ENCODE peak calls at places on chromosomes 11 and 22, in ten cellular contexts. Y is NCI-H1092; T is AG10803; W is EL; C is B cell; F is lower lobe of right lung; Q is kidney tubule cell; H is activated naive CD4-positive, alpha-beta T cell treated with anti-CD3 and anti-CD28 coated beads for 36 hours; S is putamen; O is dorsolateral prefrontal cortex. M is an unnamed sample.

GRCh38 chr11:69297926-69298777 is 4.2 kb downstream of the MYEOV start:
- DNase-seq in Y (no peak), T (peak), W (peak), C (peak), F (peak), Q (peak), H (peak), S (peak), O (no peak), M (peak)

GRCh38 chr11:19735512-19735911 is 22.9 kb downstream of the NAV2 start:
- DNase-seq in Y (no peak), T (peak), W (peak), C (no peak), F (no peak), Q (no peak), H (no peak), S (peak), O (peak), M (no peak)

GRCh38 chr11:84962018-84962417 is 665.1 kb downstream of the DLG2 start:
- DNase-seq in Y (no peak), T (no peak), W (no peak), C (no peak), F (no peak), Q (no peak), H (no peak), S (no peak), O (no peak), M (no peak)

GRCh38 chr11:7019500-7020182 is 505 bp downstream of the ZNF214 start:
- DNase-seq in Y (no peak), T (no peak), W (peak), C (no peak), F (peak), Q (peak), H (no peak), S (peak), O (peak), M (no peak)

GRCh38 chr11:117385906-117386305 is 58.3 kb downstream of the CEP164 start:
- DNase-seq in Y (no peak), T (no peak), W (no peak), C (no peak), F (no peak), Q (no peak), H (no peak), S (no peak), O (no peak), M (no peak)

GRCh38 chr22:49305215-49305965 is 522.3 kb downstream of the BRD1 start:
- DNase-seq in Y (no peak), T (no peak), W (no peak), C (peak), F (peak), Q (peak), H (peak), S (peak), O (peak), M (peak)

GRCh38 chr11:73314121-73314948 is 6.3 kb downstream of the ARHGEF17 start:
- DNase-seq in Y (no peak), T (peak), W (peak), C (no peak), F (peak), Q (peak), H (no peak), S (peak), O (peak), M (no peak)

GRCh38 chr11:129946256-129946655 is 50.9 kb upstream of the NFRKB start:
- DNase-seq in Y (no peak), T (peak), W (no peak), C (no peak), F (no peak), Q (peak), H (no peak), S (no peak), O (no peak), M (no peak)

GRCh38 chr11:68481579-68482240 is 21.2 kb downstream of the PPP6R3 start:
- DNase-seq in Y (no peak), T (no peak), W (no peak), C (no peak), F (no peak), Q (no peak), H (no peak), S (no peak), O (no peak), M (no peak)

GRCh38 chr22:33440756-33441155 is 382.6 kb upstream of the SYN3 start:
- DNase-seq in Y (peak), T (peak), W (no peak), C (no peak), F (no peak), Q (no peak), H (no peak), S (no peak), O (no peak), M (no peak)